ENCODE peak calls at places on chromosomes 2 and 18, in eight cellular contexts. R is stimulated activated CD8-positive, alpha-beta memory T cell treated with anti-CD3 and anti-CD28 coated beads, Interleukin-12 subunit alpha, Interleukin-12 subunit beta, amount 100 ng/mL, for 4 hours; Z is stimulated activated CD4-positive, alpha-beta T cell treated with anti-CD3 and anti-CD28 coated beads, Interleukin-2, amount 100 ng/mL, for 24 hours; K is NCI-H1694 treated with DMSO at 0.1 percent for 48 hours; C is neuronal stem cell; O is G401; I is COR-L47; X is left kidney. D is an unnamed sample.

GRCh38 chr2:113264713-113265403 is 13.9 kb downstream of the PAX8 start:
- DNase-seq in R (no peak), Z (no peak), K (no peak), C (no peak), O (no peak), I (no peak), X (no peak), D (no peak)

GRCh38 chr2:27689424-27689823 is 25.7 kb downstream of the SLC4A1AP start:
- DNase-seq in R (no peak), Z (no peak), K (no peak), C (no peak), O (no peak), I (peak; percentile 18), X (no peak), D (no peak)

GRCh38 chr2:81658227-81658626 is 1353.7 kb upstream of the LRRTM1 start:
- DNase-seq in R (no peak), Z (no peak), K (no peak), C (no peak), O (no peak), I (no peak), X (no peak), D (peak; percentile 13)

GRCh38 chr2:12131975-12132374 is 385.5 kb downstream of the LPIN1 start:
- DNase-seq in R (no peak), Z (no peak), K (no peak), C (no peak), O (no peak), I (no peak), X (no peak), D (no peak)

GRCh38 chr2:86695053-86695691 is 24.9 kb upstream of the RMND5A start:
- DNase-seq in R (no peak), Z (no peak), K (no peak), C (no peak), O (no peak), I (no peak), X (no peak), D (peak; percentile 31)

GRCh38 chr2:142965464-142965863 is 88.0 kb downstream of the KYNU start:
- DNase-seq in R (no peak), Z (no peak), K (no peak), C (no peak), O (no peak), I (no peak), X (no peak), D (no peak)

GRCh38 chr2:157438907-157439791 is 4.7 kb downstream of the CYTIP start:
- DNase-seq in R (no peak), Z (no peak), K (peak; percentile 99), C (no peak), O (no peak), I (no peak), X (peak; percentile 68), D (peak; percentile 42)

GRCh38 chr18:57859314-57859713 is 56.2 kb upstream of the ATP8B1 start:
- DNase-seq in R (no peak), Z (no peak), K (peak; percentile 20), C (no peak), O (no peak), I (peak; percentile 43), X (no peak), D (no peak)

GRCh38 chr2:64975232-64975791 is 13.9 kb upstream of the SLC1A4 start:
- DNase-seq in R (no peak), Z (no peak), K (no peak), C (no peak), O (peak; percentile 79), I (no peak), X (peak; percentile 42), D (no peak)

GRCh38 chr2:240481720-240482119 is 46.3 kb downstream of the GPC1 start:
- DNase-seq in R (no peak), Z (peak; percentile 15), K (no peak), C (no peak), O (no peak), I (no peak), X (no peak), D (peak; percentile 1)

GRCh38 chr2:162840598-162841246 is 2.2 kb upstream of the KCNH7 start:
- DNase-seq in R (no peak), Z (no peak), K (no peak), C (peak; percentile 93), O (peak; percentile 38), I (no peak), X (peak; percentile 95), D (peak; percentile 37)

GRCh38 chr18:77676901-77677300 is 427.3 kb downstream of the GALR1 start:
- DNase-seq in R (no peak), Z (no peak), K (no peak), C (no peak), O (no peak), I (no peak), X (peak; percentile 10), D (no peak)

GRCh38 chr2:16250056-16250425 is 309.7 kb downstream of the MYCN start:
- DNase-seq in R (no peak), Z (no peak), K (no peak), C (no peak), O (no peak), I (no peak), X (no peak), D (no peak)